ENCODE peak calls at places on chromosomes 16 and 17, in ten cellular contexts. X is effector CD4-positive, alpha-beta T cell; I is amniotic stem cell; B is GDM1; T is skeletal muscle cell; D is T-helper 1 cell; Y is stimulated activated CD4-positive, alpha-beta T cell treated with anti-CD3 and anti-CD28 coated beads, Interleukin-1b, Interleukin-23, amount 100 ng/mL, for 24 hours; W is fibroblast of mammary gland; K is stimulated activated CD8-positive, alpha-beta memory T cell treated with anti-CD3 and anti-CD28 coated beads, Interleukin-4, amount 100 ng/mL, for 1 hour; M is transverse colon. E is an unnamed sample.

GRCh38 chr17:4003501-4004421 is 39.5 kb upstream of the ATP2A3 start:
- DNase-seq in Y (no peak), M (peak; percentile 79), I (no peak), B (no peak), K (no peak), T (no peak), W (no peak), D (no peak), X (no peak), E (no peak)

GRCh38 chr17:82097187-82097918 is 683 bp downstream of the FASN start:
- DNase-seq in W (peak; percentile 42), K (no peak), D (peak; percentile 24), T (no peak), Y (peak; percentile 17), I (no peak), M (peak; percentile 48), X (no peak), B (no peak), E (peak; percentile 60)

GRCh38 chr16:19960183-19960582 is 75.5 kb upstream of the GPRC5B start:
- DNase-seq in D (no peak), Y (no peak), B (no peak), W (no peak), K (no peak), X (no peak), T (no peak), M (no peak), I (no peak), E (no peak)

GRCh38 chr17:16818821-16819683 is 129.0 kb downstream of the CCDC144A start:
- DNase-seq in X (no peak), Y (no peak), I (no peak), M (no peak), B (no peak), T (no peak), D (no peak), K (no peak), W (no peak), E (no peak)

GRCh38 chr16:11200523-11201063 is 55.4 kb downstream of the SOCS1 start:
- DNase-seq in I (no peak), K (no peak), T (no peak), W (no peak), B (no peak), Y (no peak), X (no peak), M (no peak), D (no peak), E (no peak)

GRCh38 chr16:27346818-27347217 is 33.0 kb downstream of the IL4R start:
- DNase-seq in W (no peak), D (no peak), M (no peak), B (no peak), I (no peak), K (no peak), X (no peak), Y (no peak), T (no peak), E (no peak)

GRCh38 chr17:75340636-75341035 is 51.4 kb upstream of the SLC25A19 start:
- DNase-seq in K (no peak), B (no peak), W (peak; percentile 42), T (no peak), I (no peak), X (no peak), Y (no peak), D (no peak), M (no peak), E (no peak)

GRCh38 chr17:41536741-41537613 is 8.9 kb upstream of the KRT19 start:
- DNase-seq in Y (no peak), X (no peak), M (no peak), T (no peak), W (no peak), B (no peak), I (no peak), D (no peak), K (no peak), E (no peak)

E was measured in NK-92 treated with Interleukin-12 subunit alpha and Interleukin-12 subunit beta, amount 100 ng/mL, for 24 hours.